ENCODE peak calls at places on chromosomes 3 and 15, in five cellular contexts. R is neural progenitor cell, Y is choroid plexus epithelial cell, A is lower lobe of right lung, E is adrenal gland. H is an unnamed sample.

GRCh38 chr15:38702178-38702912 is 137.7 kb upstream of the RASGRP1 start:
- DNase-seq in R (no peak), Y (peak), A (no peak), E (no peak), H (no peak)

GRCh38 chr15:57479005-57479404 is 102.7 kb downstream of the CGNL1 start:
- DNase-seq in R (no peak), Y (no peak), A (no peak), E (no peak), H (no peak)

GRCh38 chr3:172034786-172035685 is 4.3 kb upstream of the FNDC3B start:
- DNase-seq in R (peak), Y (no peak), A (no peak), E (peak), H (peak)

GRCh38 chr3:60323651-60324050 is 927.6 kb downstream of the FHIT start:
- DNase-seq in R (peak), Y (no peak), A (no peak), E (no peak), H (no peak)

GRCh38 chr15:72105111-72105510 is 12.8 kb downstream of the MYO9A start:
- DNase-seq in R (no peak), Y (no peak), A (no peak), E (no peak), H (no peak)

GRCh38 chr3:16176391-16177030 is 2.0 kb downstream of the GALNT15 start:
- DNase-seq in R (no peak), Y (no peak), A (no peak), E (no peak), H (no peak)

GRCh38 chr3:177478170-177478859 is 281.0 kb upstream of the TBL1XR1 start:
- DNase-seq in R (no peak), Y (peak), A (no peak), E (no peak), H (peak)

GRCh38 chr15:37109151-37109912 is 9.0 kb upstream of the MEIS2 start:
- DNase-seq in R (peak), Y (no peak), A (no peak), E (no peak), H (peak)

GRCh38 chr15:64749999-64750657 is 25.3 kb downstream of the RBPMS2 start:
- DNase-seq in R (peak), Y (peak), A (no peak), E (no peak), H (no peak)

GRCh38 chr3:53238051-53238850 is 17.6 kb downstream of the TKT start:
- DNase-seq in R (no peak), Y (peak), A (no peak), E (peak), H (peak)

GRCh38 chr3:52120576-52121458 is 33.4 kb downstream of the POC1A start:
- DNase-seq in R (no peak), Y (no peak), A (peak), E (no peak), H (peak)

GRCh38 chr3:59486468-59486964 is 436.7 kb upstream of the CFAP20DC start:
- DNase-seq in R (no peak), Y (no peak), A (no peak), E (no peak), H (no peak)

GRCh38 chr15:79105141-79105540 is 14.6 kb upstream of the RASGRF1 start:
- DNase-seq in R (no peak), Y (no peak), A (no peak), E (no peak), H (no peak)

GRCh38 chr3:45689787-45690145 is 570 bp downstream of the SACM1L start:
- DNase-seq in R (no peak), Y (peak), A (no peak), E (no peak), H (no peak)

GRCh38 chr15:58038426-58039106 is 26.9 kb downstream of the ALDH1A2 start:
- DNase-seq in R (no peak), Y (peak), A (no peak), E (no peak), H (peak)

GRCh38 chr3:149553781-149554451 is 79.4 kb downstream of the TM4SF4 start:
- DNase-seq in R (no peak), Y (peak), A (no peak), E (peak), H (peak)

GRCh38 chr15:92819312-92820232 is 80.6 kb upstream of the CHD2 start:
- DNase-seq in R (no peak), Y (peak), A (no peak), E (no peak), H (no peak)

GRCh38 chr3:134872405-134872804 is 77.3 kb downstream of the EPHB1 start:
- DNase-seq in R (no peak), Y (no peak), A (no peak), E (no peak), H (no peak)

GRCh38 chr3:30526031-30526430 is 80.4 kb upstream of the TGFBR2 start:
- DNase-seq in R (no peak), Y (no peak), A (no peak), E (no peak), H (no peak)

GRCh38 chr3:121295453-121295852 is 250.3 kb downstream of the POLQ start:
- DNase-seq in R (no peak), Y (peak), A (no peak), E (no peak), H (no peak)

GRCh38 chr3:64489361-64490044 is 198.3 kb downstream of the ADAMTS9 start:
- DNase-seq in R (peak), Y (peak), A (peak), E (peak), H (no peak)

GRCh38 chr3:147369671-147370123 is 36.6 kb downstream of the ZIC4 start:
- DNase-seq in R (peak), Y (peak), A (no peak), E (no peak), H (no peak)

GRCh38 chr3:78878011-78878410 is 889.8 kb downstream of the ROBO1 start:
- DNase-seq in R (no peak), Y (peak), A (no peak), E (no peak), H (peak)

GRCh38 chr3:55812403-55813013 is 325.4 kb upstream of the WNT5A start:
- DNase-seq in R (no peak), Y (no peak), A (no peak), E (no peak), H (no peak)

GRCh38 chr15:34664418-34664817 is 81.0 kb upstream of the GOLGA8B start:
- DNase-seq in R (no peak), Y (no peak), A (no peak), E (no peak), H (no peak)

GRCh38 chr15:52112203-52112750 is 298 bp downstream of the BCL2L10 start:
- DNase-seq in R (no peak), Y (no peak), A (peak), E (peak), H (no peak)

GRCh38 chr3:136929984-136930671 is 27.7 kb upstream of the IL20RB start:
- DNase-seq in R (no peak), Y (peak), A (no peak), E (peak), H (peak)

GRCh38 chr15:37136666-37137065 is 36.3 kb upstream of the MEIS2 start:
- DNase-seq in R (no peak), Y (peak), A (no peak), E (no peak), H (peak)

GRCh38 chr3:32818431-32819085 is 761 bp downstream of the TRIM71 start:
- DNase-seq in R (peak), Y (no peak), A (peak), E (no peak), H (no peak)
- H3K4me3 ChIP-seq in R (peak), Y (no peak), A (peak), E (no peak), H (no peak)

GRCh38 chr3:908839-909238 is 184.0 kb upstream of the CNTN6 start:
- DNase-seq in R (peak), Y (peak), A (no peak), E (no peak), H (no peak)
- TF ChIP-seq CTCF in R (peak), Y (peak), A (no peak), E (no peak), H (no peak)

GRCh38 chr3:103341078-103341477 is 906.3 kb downstream of the ZPLD1 start:
- DNase-seq in R (no peak), Y (no peak), A (no peak), E (no peak), H (no peak)
- H3K4me3 ChIP-seq in R (no peak), Y (no peak), A (no peak), E (no peak), H (no peak)

DNA sequence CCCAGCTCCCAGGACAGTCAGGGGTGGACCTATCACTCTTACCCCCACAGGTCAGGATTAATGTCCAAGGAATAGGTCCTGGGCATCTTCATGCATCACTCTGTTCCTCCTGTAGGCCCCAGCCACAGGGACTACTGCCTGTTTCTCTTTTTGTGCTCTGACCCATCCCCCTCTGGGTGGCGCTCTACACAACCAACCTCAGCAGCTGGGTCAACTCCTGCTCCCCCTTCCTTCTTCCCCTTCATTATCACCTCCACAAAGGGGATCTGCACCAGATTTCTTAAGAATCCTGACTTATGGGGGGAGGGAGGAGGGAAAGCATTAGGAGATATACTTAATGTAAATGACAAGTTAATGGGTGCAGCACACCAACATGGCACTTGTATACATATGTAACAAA is 12.2 kb upstream of the TRANK1 start:
- DNase-seq in R (peak), Y (no peak), A (no peak), E (no peak), H (no peak)
- TF ChIP-seq CTCF in R (peak), Y (peak), A (no peak), E (no peak), H (no peak)

DNA sequence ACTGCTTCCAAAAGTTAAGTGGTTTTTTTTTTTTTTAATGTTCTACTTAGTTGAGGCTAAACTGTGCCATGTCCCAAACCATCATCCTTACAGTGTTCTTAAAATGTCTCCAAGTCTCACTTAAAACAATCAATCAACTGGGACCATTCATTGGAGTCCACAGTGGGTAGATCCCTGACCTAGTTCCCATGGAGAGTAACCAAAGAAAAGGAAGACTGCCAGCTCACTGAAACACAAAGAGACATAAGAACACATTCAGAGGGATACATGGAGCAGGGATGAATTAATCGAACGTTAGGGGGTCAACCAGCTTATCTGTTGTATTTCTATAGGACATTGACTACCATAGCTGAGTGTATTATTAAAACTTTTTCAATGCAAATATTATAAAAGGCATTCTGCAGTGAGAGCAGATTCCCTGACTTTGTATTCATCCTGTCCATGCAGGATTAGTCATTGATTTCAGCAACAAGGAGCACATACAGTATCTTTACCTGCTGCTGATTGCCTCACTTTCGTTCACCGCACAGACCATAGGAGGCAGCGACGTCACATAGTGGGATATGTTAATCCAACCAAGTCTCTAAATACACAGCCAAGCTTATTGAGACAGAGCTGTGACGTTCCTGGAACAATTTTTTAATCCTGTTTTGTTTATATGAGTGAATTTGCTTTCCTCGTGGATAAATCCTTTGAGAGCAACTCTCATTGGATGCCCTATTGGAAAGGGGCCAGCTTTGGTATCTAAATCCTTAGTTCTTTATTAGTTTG is 365.0 kb upstream of the RBMS3 start:
- DNase-seq in R (peak), Y (peak), A (peak), E (peak), H (peak)
- H3K4me3 ChIP-seq in R (no peak), Y (peak), A (peak), E (no peak), H (no peak)

H was measured in fibroblast of the aortic adventitia.